ENCODE peak calls at places on chromosomes 12 and 14, in four cellular contexts. R is EL, M is left cardiac atrium, A is NCI-H526. J is an unnamed sample.

GRCh38 chr12:23542187-23542586 is 407.3 kb downstream of the SOX5 start:
- DNase-seq in R (no peak), M (no peak), A (no peak), J (no peak)

GRCh38 chr12:14995583-14996425 is 23.0 kb downstream of the PDE6H start:
- DNase-seq in R (peak), M (no peak), A (peak), J (no peak)

GRCh38 chr14:50534998-50535397 is 2.6 kb upstream of the MAP4K5 start:
- DNase-seq in R (no peak), M (no peak), A (no peak), J (no peak)

GRCh38 chr14:101961746-101962502 is 2.4 kb upstream of the DYNC1H1 start:
- DNase-seq in R (no peak), M (no peak), A (no peak), J (no peak)

GRCh38 chr12:75923964-75924666 is 107.5 kb downstream of the PHLDA1 start:
- DNase-seq in R (peak), M (no peak), A (no peak), J (no peak)

GRCh38 chr14:34537677-34538009 is 1.9 kb downstream of the EAPP start:
- DNase-seq in R (no peak), M (no peak), A (no peak), J (no peak)

GRCh38 chr14:101480747-101481530 is 80.4 kb upstream of the DIO3 start:
- DNase-seq in R (no peak), M (no peak), A (no peak), J (peak)

GRCh38 chr12:53180931-53181645 is 363 bp upstream of the CSAD start:
- DNase-seq in R (peak), M (peak), A (peak), J (peak)

GRCh38 chr12:109950625-109951024 is 45.5 kb downstream of the GIT2 start:
- DNase-seq in R (no peak), M (no peak), A (no peak), J (no peak)

GRCh38 chr12:130120012-130120805 is 42.1 kb upstream of the FZD10 start:
- DNase-seq in R (no peak), M (no peak), A (no peak), J (no peak)

GRCh38 chr12:109444263-109444662 is 32.8 kb downstream of the KCTD10 start:
- DNase-seq in R (no peak), M (no peak), A (no peak), J (no peak)

GRCh38 chr12:95102916-95103671 is 29.7 kb upstream of the NR2C1 start:
- DNase-seq in R (peak), M (no peak), A (peak), J (no peak)

GRCh38 chr12:116525418-116526001 is 33.7 kb upstream of the MAP1LC3B2 start:
- DNase-seq in R (peak), M (peak), A (no peak), J (peak)

GRCh38 chr12:83225806-83226205 is 539.1 kb downstream of the TMTC2 start:
- DNase-seq in R (no peak), M (no peak), A (no peak), J (no peak)

GRCh38 chr12:52235001-52235760 is 2.1 kb downstream of the KRT7 start:
- DNase-seq in R (peak), M (no peak), A (no peak), J (no peak)

GRCh38 chr14:101028971-101029667 is 125.6 kb upstream of the RTL1 start:
- DNase-seq in R (no peak), M (no peak), A (no peak), J (peak)

GRCh38 chr14:33839193-33840076 is 111.4 kb downstream of the EGLN3 start:
- DNase-seq in R (peak), M (peak), A (peak), J (peak)

GRCh38 chr12:68225576-68226476 is at the start of gene IL26:
- DNase-seq in R (no peak), M (no peak), A (no peak), J (no peak)

GRCh38 chr12:27361372-27361771 is 28.7 kb downstream of the BMAL2 start:
- DNase-seq in R (peak), M (no peak), A (no peak), J (no peak)

GRCh38 chr12:70556179-70556869 is 80.9 kb downstream of the PTPRB start:
- DNase-seq in R (no peak), M (no peak), A (no peak), J (no peak)

GRCh38 chr14:102279688-102280348 is 25.1 kb downstream of the MOK start:
- DNase-seq in R (peak), M (no peak), A (no peak), J (no peak)

GRCh38 chr14:104305511-104306449 is 167.4 kb downstream of the KIF26A start:
- DNase-seq in R (no peak), M (peak), A (no peak), J (no peak)

GRCh38 chr12:130656411-130656810 is 59.7 kb downstream of the RIMBP2 start:
- DNase-seq in R (no peak), M (no peak), A (no peak), J (no peak)

GRCh38 chr12:123085730-123086487 is 65.0 kb downstream of the PITPNM2 start:
- DNase-seq in R (peak), M (peak), A (peak), J (no peak)

GRCh38 chr14:96078687-96079016 is 39.5 kb downstream of the C14orf132 start:
- DNase-seq in R (no peak), M (no peak), A (no peak), J (peak)

GRCh38 chr12:105769486-105769885 is 369.3 kb downstream of the NUAK1 start:
- DNase-seq in R (no peak), M (no peak), A (no peak), J (no peak)

GRCh38 chr14:53470351-53471043 is 317.4 kb upstream of the DDHD1 start:
- DNase-seq in R (peak), M (peak), A (no peak), J (no peak)

GRCh38 chr14:69989622-69990021 is 110.4 kb downstream of the SMOC1 start:
- DNase-seq in R (no peak), M (no peak), A (no peak), J (no peak)

GRCh38 chr12:112833272-112833671 is 41.7 kb downstream of the RPH3A start:
- DNase-seq in R (no peak), M (no peak), A (no peak), J (no peak)

GRCh38 chr12:42144174-42144423 is 575 bp downstream of the GXYLT1 start:
- DNase-seq in R (no peak), M (no peak), A (peak), J (peak)